ENCODE peak calls at places on chromosome 2, in ten cellular contexts. Z, U, F, Y, S, H, P, E, X and D are unnamed samples.

GRCh38 chr2:121731366-121731765 is 5.3 kb downstream of the NIFK start:
- DNase-seq in F (no peak), X (no peak), P (no peak), Y (no peak), H (no peak), E (no peak), U (no peak), Z (no peak), S (no peak), D (no peak)

GRCh38 chr2:127094509-127095366 is 12.2 kb downstream of the BIN1 start:
- DNase-seq in H (no peak), F (no peak), Y (no peak), P (peak), X (no peak), E (peak), S (no peak), U (peak), Z (no peak), D (no peak)

GRCh38 chr2:33763671-33764310 is 164.7 kb upstream of the FAM98A start:
- DNase-seq in Y (no peak), S (no peak), H (no peak), F (no peak), U (no peak), P (peak), E (no peak), X (no peak), Z (no peak), D (no peak)

GRCh38 chr2:109384308-109385271 is 229.2 kb downstream of the SEPTIN10 start:
- DNase-seq in E (no peak), S (peak), U (peak), H (no peak), P (no peak), F (no peak), X (no peak), Z (no peak), Y (no peak), D (no peak)

GRCh38 chr2:27078267-27079194 is at the start of gene EMILIN1:
- DNase-seq in Y (peak), X (no peak), F (no peak), E (peak), S (peak), U (peak), Z (no peak), H (no peak), P (no peak), D (peak)

GRCh38 chr2:234258562-234259141 is 208.2 kb downstream of the SPP2 start:
- DNase-seq in F (no peak), X (no peak), P (no peak), Y (no peak), E (peak), S (no peak), Z (no peak), H (no peak), U (no peak), D (no peak)

GRCh38 chr2:9230881-9231280 is 24.3 kb downstream of the ASAP2 start:
- DNase-seq in U (peak), E (no peak), Y (no peak), H (no peak), S (no peak), P (no peak), F (no peak), X (no peak), Z (no peak), D (no peak)

GRCh38 chr2:31785876-31786275 is 205.1 kb upstream of the SRD5A2 start:
- DNase-seq in F (no peak), E (no peak), U (no peak), H (no peak), Y (no peak), S (no peak), X (no peak), Z (no peak), P (no peak), D (no peak)

GRCh38 chr2:96788393-96789244 is 27.4 kb upstream of the CNNM3 start:
- DNase-seq in F (no peak), Y (no peak), S (peak), H (no peak), E (no peak), X (no peak), U (peak), P (peak), Z (no peak), D (no peak)